ENCODE peak calls at places on chromosomes 7 and 10, in six cellular contexts. I is astrocyte of the cerebellum; Q is activated CD4-positive, alpha-beta T cell treated with anti-CD3 and anti-CD28 coated beads, Interleukin-2, amount 50 U/mL, for 1 hour; S is AG10803; Z is OCI-LY7; O is dorsolateral prefrontal cortex. B is an unnamed sample.

GRCh38 chr7:155885162-155886160 is 73.2 kb upstream of the SHH start:
- DNase-seq in I (peak), Q (no peak), S (no peak), Z (no peak), O (no peak), B (no peak)

GRCh38 chr7:158975526-158976467 is 119.4 kb downstream of the DYNC2I1 start:
- DNase-seq in I (no peak), Q (peak), S (no peak), Z (no peak), O (no peak), B (no peak)

GRCh38 chr7:47771301-47771989 is 176.8 kb downstream of the PKD1L1 start:
- DNase-seq in I (no peak), Q (no peak), S (peak), Z (no peak), O (no peak), B (no peak)

GRCh38 chr7:78197447-78197846 is 398.9 kb downstream of the PHTF2 start:
- DNase-seq in I (no peak), Q (no peak), S (peak), Z (no peak), O (no peak), B (no peak)

GRCh38 chr7:119900996-119901395 is 372.0 kb upstream of the KCND2 start:
- DNase-seq in I (no peak), Q (no peak), S (no peak), Z (no peak), O (no peak), B (no peak)

GRCh38 chr10:11215468-11215867 is 197.8 kb downstream of the CELF2 start:
- DNase-seq in I (no peak), Q (no peak), S (no peak), Z (no peak), O (no peak), B (no peak)

GRCh38 chr7:155660758-155661093 is 16.3 kb downstream of the RBM33 start:
- DNase-seq in I (no peak), Q (no peak), S (no peak), Z (no peak), O (no peak), B (no peak)

GRCh38 chr7:74481458-74482324 is 28.0 kb downstream of the GTF2IRD1 start:
- DNase-seq in I (no peak), Q (no peak), S (peak), Z (no peak), O (no peak), B (no peak)

GRCh38 chr7:99631311-99632109 is 14.8 kb downstream of the ZSCAN25 start:
- DNase-seq in I (peak), Q (no peak), S (no peak), Z (peak), O (no peak), B (no peak)